ENCODE peak calls at places on chromosomes 4 and X, in six cellular contexts. R is GM12891, L is frontal cortex, Z is RWPE1, E is T-helper 9 cell, V is fibroblast of pulmonary artery. H is an unnamed sample.

GRCh38 chr4:186621959-186622553 is 66.7 kb upstream of the MTNR1A start:
- DNase-seq in Z (peak; percentile 30), L (no peak), E (no peak), R (no peak), V (peak; percentile 93), H (no peak)

GRCh38 chr4:185256444-185256843 is 47.0 kb downstream of the SNX25 start:
- DNase-seq in Z (peak; percentile 50), V (peak; percentile 59), L (no peak), R (no peak), E (peak; percentile 3), H (no peak)

GRCh38 chrX:14476169-14476568 is 53.2 kb upstream of the GLRA2 start:
- DNase-seq in L (no peak), V (no peak), Z (no peak), E (no peak), R (no peak), H (no peak)

GRCh38 chr4:140609548-140610425 is 41.0 kb upstream of the UCP1 start:
- DNase-seq in E (no peak), L (peak; percentile 38), R (peak; percentile 34), Z (peak; percentile 66), V (peak; percentile 66), H (peak; percentile 75)

GRCh38 chrX:121191779-121192178 is 144.4 kb downstream of the GLUD2 start:
- DNase-seq in Z (no peak), R (no peak), V (no peak), L (no peak), E (no peak), H (no peak)

GRCh38 chr4:6986067-6986780 is 56.9 kb upstream of the TADA2B start:
- DNase-seq in L (peak; percentile 48), V (peak; percentile 75), Z (peak; percentile 21), E (no peak), R (no peak), H (peak; percentile 73)

GRCh38 chrX:54482839-54483593 is 13.0 kb downstream of the FGD1 start:
- DNase-seq in Z (no peak), L (no peak), V (no peak), E (no peak), R (no peak), H (no peak)

GRCh38 chr4:8451440-8452182 is 11.0 kb downstream of the TRMT44 start:
- DNase-seq in E (no peak), Z (no peak), V (peak; percentile 96), L (no peak), R (no peak), H (peak; percentile 73)

GRCh38 chr4:69649629-69650028 is 3.4 kb downstream of the UGT2A1 start:
- DNase-seq in Z (no peak), L (no peak), E (no peak), R (no peak), V (no peak), H (no peak)

GRCh38 chr4:73045894-73046293 is 23.6 kb downstream of the COX18 start:
- DNase-seq in V (no peak), Z (no peak), R (no peak), L (no peak), E (no peak), H (no peak)

GRCh38 chr4:6907658-6908191 is 1.9 kb upstream of the TBC1D14 start:
- DNase-seq in V (peak; percentile 44), E (no peak), L (peak; percentile 57), Z (no peak), R (no peak), H (peak; percentile 29)

GRCh38 chrX:119887721-119888425 is 7.8 kb upstream of the AKAP14 start:
- DNase-seq in R (peak; percentile 44), V (peak; percentile 52), Z (peak; percentile 20), E (peak; percentile 48), L (no peak), H (peak; percentile 57)

GRCh38 chrX:45761920-45762319 is 561.2 kb upstream of the DIPK2B start:
- DNase-seq in L (no peak), E (no peak), R (no peak), V (no peak), Z (no peak), H (no peak)

GRCh38 chr4:17475481-17475880 is 36.4 kb downstream of the QDPR start:
- DNase-seq in L (no peak), E (no peak), V (peak; percentile 64), Z (no peak), R (no peak), H (peak; percentile 31)

GRCh38 chrX:10972731-10973130 is 138.4 kb upstream of the HCCS start:
- DNase-seq in Z (no peak), E (no peak), L (no peak), R (no peak), V (peak; percentile 6), H (no peak)

GRCh38 chrX:155071694-155072215 is 447 bp downstream of the BRCC3 start:
- DNase-seq in E (no peak), V (no peak), L (no peak), R (no peak), Z (no peak), H (no peak)

GRCh38 chr4:52824603-52825310 is 37.4 kb upstream of the RASL11B start:
- DNase-seq in R (no peak), V (peak; percentile 50), L (no peak), E (no peak), Z (no peak), H (no peak)

GRCh38 chrX:17488036-17488435 is 113.0 kb downstream of the NHS start:
- DNase-seq in E (no peak), V (peak; percentile 63), Z (no peak), L (no peak), R (no peak), H (no peak)